ENCODE peak calls at places on chromosomes 12 and 14, in four cellular contexts. P is IMR-90, X is neuronal stem cell, A is H9. S is an unnamed sample.

GRCh38 chr14:66231823-66232222 is 254.3 kb upstream of the CCDC196 start:
- DNase-seq in P (no peak), X (no peak), A (no peak), S (no peak)

GRCh38 chr12:44876554-44877275 is 600 bp upstream of the NELL2 start:
- DNase-seq in P (no peak), X (peak; percentile 88), A (peak; percentile 88), S (peak; percentile 27)

GRCh38 chr14:68884031-68885030 is 91.5 kb upstream of the ZFP36L1 start:
- DNase-seq in P (peak; percentile 96), X (no peak), A (no peak), S (no peak)

GRCh38 chr12:16150290-16150689 is 127.2 kb downstream of the SLC15A5 start:
- DNase-seq in P (no peak), X (no peak), A (no peak), S (no peak)

GRCh38 chr12:42469355-42470006 is 120.1 kb downstream of the PRICKLE1 start:
- DNase-seq in P (no peak), X (no peak), A (no peak), S (no peak)

GRCh38 chr12:31008961-31009840 is 64.5 kb upstream of the DDX11 start:
- DNase-seq in P (no peak), X (no peak), A (no peak), S (no peak)

GRCh38 chr12:103085541-103085940 is 128.1 kb downstream of the ASCL1 start:
- DNase-seq in P (no peak), X (no peak), A (no peak), S (no peak)

GRCh38 chr12:117390866-117391265 is 29.4 kb upstream of the NOS1 start:
- DNase-seq in P (no peak), X (no peak), A (no peak), S (no peak)

GRCh38 chr12:17079251-17079909 is 473.4 kb upstream of the LMO3 start:
- DNase-seq in P (no peak), X (no peak), A (no peak), S (no peak)

GRCh38 chr14:53881921-53882320 is 74.7 kb downstream of the BMP4 start:
- DNase-seq in P (no peak), X (no peak), A (no peak), S (no peak)

GRCh38 chr12:52275686-52276085 is 1.2 kb downstream of the KRT86 start:
- DNase-seq in P (no peak), X (no peak), A (no peak), S (no peak)

GRCh38 chr12:2739832-2740641 is 54.7 kb upstream of the FKBP4 start:
- DNase-seq in P (peak; percentile 34), X (peak; percentile 20), A (peak; percentile 25), S (no peak)

GRCh38 chr12:14256139-14256538 is 109.3 kb upstream of the ATF7IP start:
- DNase-seq in P (peak; percentile 51), X (no peak), A (no peak), S (no peak)

GRCh38 chr14:75254901-75255300 is 23.7 kb upstream of the FOS start:
- DNase-seq in P (no peak), X (no peak), A (peak; percentile 55), S (no peak)

GRCh38 chr12:113203852-113204760 is 17.2 kb upstream of the TPCN1 start:
- DNase-seq in P (no peak), X (no peak), A (no peak), S (no peak)

GRCh38 chr14:96251656-96252155 is 4.3 kb upstream of the BDKRB1 start:
- DNase-seq in P (no peak), X (no peak), A (no peak), S (no peak)

GRCh38 chr12:127650626-127651025 is 616.3 kb upstream of the TMEM132C start:
- DNase-seq in P (peak; percentile 58), X (no peak), A (no peak), S (no peak)

GRCh38 chr12:70258605-70259403 is 15.6 kb downstream of the CNOT2 start:
- DNase-seq in P (no peak), X (no peak), A (no peak), S (no peak)

GRCh38 chr14:57008534-57008933 is 198.3 kb upstream of the OTX2 start:
- DNase-seq in P (no peak), X (no peak), A (no peak), S (no peak)

GRCh38 chr12:46089414-46090162 is 99.2 kb upstream of the SCAF11 start:
- DNase-seq in P (no peak), X (no peak), A (no peak), S (no peak)

GRCh38 chr14:61533513-61534255 is 161.6 kb upstream of the HIF1A start:
- DNase-seq in P (no peak), X (no peak), A (no peak), S (no peak)

GRCh38 chr12:48078901-48079300 is 27.0 kb downstream of the SENP1 start:
- DNase-seq in P (peak; percentile 64), X (no peak), A (no peak), S (no peak)

GRCh38 chr14:28609228-28609828 is 157.3 kb upstream of the FOXG1 start:
- DNase-seq in P (peak; percentile 1), X (peak; percentile 73), A (peak; percentile 43), S (peak; percentile 76)

GRCh38 chr12:5586201-5586600 is 154.3 kb downstream of the NTF3 start:
- DNase-seq in P (peak; percentile 71), X (no peak), A (no peak), S (no peak)

GRCh38 chr12:127588224-127588623 is 678.7 kb upstream of the TMEM132C start:
- DNase-seq in P (peak; percentile 90), X (no peak), A (no peak), S (no peak)

GRCh38 chr12:31633464-31633863 is 26.0 kb upstream of the ETFBKMT start:
- DNase-seq in P (no peak), X (no peak), A (no peak), S (no peak)

GRCh38 chr14:56196274-56196673 is 78.1 kb downstream of the PELI2 start:
- DNase-seq in P (peak; percentile 74), X (no peak), A (no peak), S (no peak)

GRCh38 chr12:110199360-110200123 is 75.4 kb downstream of the IFT81 start:
- DNase-seq in P (peak; percentile 78), X (no peak), A (peak; percentile 49), S (peak; percentile 7)

GRCh38 chr14:105385322-105385637 is 13.1 kb upstream of the TEX22 start:
- DNase-seq in P (no peak), X (no peak), A (peak; percentile 27), S (no peak)

GRCh38 chr14:105385698-105386365 is 12.5 kb upstream of the TEX22 start:
- DNase-seq in P (no peak), X (no peak), A (no peak), S (no peak)

GRCh38 chr14:105387530-105387922 is 10.8 kb upstream of the TEX22 start:
- DNase-seq in P (no peak), X (no peak), A (no peak), S (no peak)

GRCh38 chr14:105388110-105388951 is 10.0 kb upstream of the TEX22 start:
- DNase-seq in P (no peak), X (no peak), A (no peak), S (no peak)

DNA sequence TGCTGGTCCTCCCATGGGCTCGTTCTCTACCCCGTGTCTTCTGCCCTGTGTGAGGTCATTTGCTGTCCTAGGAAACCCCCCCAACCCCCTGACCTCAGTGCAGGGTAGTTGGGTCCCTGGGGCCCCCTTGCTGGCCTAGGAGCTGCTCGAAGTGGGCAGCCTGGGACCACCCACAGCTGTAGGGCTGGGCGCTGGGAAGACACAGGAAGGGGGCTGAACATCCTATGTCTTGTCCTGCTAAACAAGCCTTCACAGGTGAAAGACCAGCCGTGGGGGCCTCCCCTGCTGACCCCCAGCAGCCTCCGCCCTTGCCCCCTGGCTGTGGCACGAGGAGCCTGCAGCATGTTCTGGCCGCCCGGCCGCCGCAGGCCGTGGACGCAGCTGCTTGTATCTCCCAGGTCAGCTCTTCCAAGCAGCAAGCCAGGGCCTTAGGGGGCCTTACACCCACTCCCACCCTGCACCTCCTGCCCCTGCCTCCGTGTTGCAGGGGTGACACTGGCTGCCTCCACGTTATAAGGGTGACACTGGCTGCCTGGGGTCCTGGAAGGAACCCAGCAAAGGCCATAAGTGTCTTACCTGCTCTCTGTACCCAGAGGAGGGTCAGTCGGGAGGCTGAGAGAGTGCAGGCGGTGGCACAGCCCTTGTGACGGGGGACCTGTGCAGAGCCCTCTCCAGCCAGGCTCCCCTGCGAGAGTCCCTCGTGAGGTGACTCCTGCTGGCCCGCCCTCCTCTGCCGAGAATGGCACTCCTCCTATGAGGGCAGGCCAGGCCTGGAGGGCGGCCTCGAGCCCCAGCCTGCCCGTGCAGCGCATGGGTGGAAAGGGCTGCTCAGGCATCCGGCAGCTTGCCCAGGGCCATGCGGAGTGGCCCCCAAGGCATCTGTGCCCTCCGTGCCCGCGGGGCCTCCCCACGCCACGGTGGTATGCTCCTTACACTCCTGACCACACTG is 11.5 kb upstream of the TEX22 start:
- DNase-seq in P (no peak), X (no peak), A (no peak), S (no peak)
- H4K91ac ChIP-seq in P (no peak overlapping the region), X (no peak overlapping the region), A (no peak overlapping the region), S (no peak overlapping the region)

DNA sequence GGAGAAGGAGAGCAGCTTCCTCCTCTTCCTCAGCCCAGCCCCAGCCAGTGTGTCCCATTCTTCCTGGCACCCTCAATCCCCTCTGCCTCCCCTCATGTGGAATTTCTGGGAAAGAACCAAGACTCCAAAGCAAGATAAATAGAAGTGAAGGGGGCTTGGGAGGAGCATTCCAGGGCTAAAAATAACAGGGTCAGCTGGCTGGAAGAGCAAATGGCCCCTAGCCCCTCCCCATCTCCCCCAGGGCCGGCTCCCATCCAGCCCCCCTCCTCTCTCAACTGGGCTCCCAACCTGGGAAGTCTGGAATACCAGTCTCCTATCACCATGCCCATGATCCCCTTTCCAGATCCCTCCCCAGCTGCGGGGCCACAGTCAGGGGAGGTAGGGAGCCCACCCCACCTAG is 88.5 kb downstream of the IRF2BPL start:
- DNase-seq in P (no peak), X (no peak), A (no peak), S (no peak)
- H4K91ac ChIP-seq in P (no peak overlapping the region), X (no peak overlapping the region), A (no peak overlapping the region), S (peak overlapping the region; percentile 50)

GRCh38 chr12:66447643-66448042 is 145.3 kb downstream of the HELB start:
- DNase-seq in P (no peak), X (no peak), A (no peak), S (no peak)

GRCh38 chr12:66441905-66442559 is 139.7 kb downstream of the HELB start:
- DNase-seq in P (no peak), X (no peak), A (no peak), S (no peak)

GRCh38 chr12:66449531-66449930 is 147.2 kb downstream of the HELB start:
- DNase-seq in P (no peak), X (no peak), A (no peak), S (no peak)

DNA sequence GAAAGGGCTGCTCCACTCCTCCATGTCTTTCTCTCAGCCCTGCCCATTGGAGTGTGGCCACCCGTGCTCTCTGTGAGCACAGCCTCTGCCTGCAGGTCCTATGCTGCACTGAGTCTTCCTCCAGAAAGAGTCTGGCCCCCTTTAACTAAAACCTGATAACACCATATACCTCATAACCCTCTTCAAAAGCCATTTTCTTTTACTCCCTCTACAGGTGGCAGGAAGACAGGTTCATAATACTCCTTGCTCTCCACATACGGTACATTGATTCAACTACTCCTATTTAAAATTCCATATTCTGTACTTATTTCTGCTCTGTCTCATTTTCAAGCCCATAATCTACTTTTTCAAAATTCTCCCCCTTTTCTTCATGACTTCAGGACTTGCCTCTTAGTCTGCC is 144.0 kb downstream of the HELB start:
- DNase-seq in P (no peak), X (no peak), A (no peak), S (no peak)
- H4K91ac ChIP-seq in P (no peak overlapping the region), X (no peak overlapping the region), A (no peak overlapping the region), S (no peak overlapping the region)

DNA sequence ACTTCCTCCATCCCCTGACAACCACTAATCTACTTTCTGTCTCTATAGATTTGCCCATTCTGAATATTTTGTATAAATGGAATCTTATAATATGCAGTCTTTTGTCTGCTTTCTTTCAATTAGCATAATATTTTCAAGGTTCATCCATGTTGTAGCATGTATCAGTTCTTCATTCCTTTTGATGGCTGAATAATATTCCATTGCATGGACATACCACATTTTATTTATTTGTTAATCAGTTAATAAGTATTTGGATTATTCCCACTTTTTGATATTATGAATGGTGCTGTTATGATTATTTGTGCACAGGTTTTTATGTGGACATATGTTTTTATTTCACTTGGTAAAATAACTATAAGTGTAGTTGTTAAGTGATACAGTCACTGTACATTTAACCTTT is 155.1 kb upstream of the WSCD2 start:
- DNase-seq in P (no peak), X (no peak), A (no peak), S (no peak)
- H4K91ac ChIP-seq in P (no peak overlapping the region), X (no peak overlapping the region), A (no peak overlapping the region), S (no peak overlapping the region)

S was measured in H1.